ENCODE peak calls at places on chromosomes 6 and 20, in four cellular contexts. One of them, this sample, is unnamed. For H3K9me3, the result is how much of the 10 kb centered on the place peaks cover.

GRCh38 chr6:95321106-95321505 is 256.2 kb upstream of the MANEA start:
- DNase-seq in cardiac muscle cell: no peak
- DNase-seq in left lung: no peak
- DNase-seq in psoas muscle: no peak
- DNase-seq in this sample: no peak

GRCh38 chr6:9405369-9405768 is 970.0 kb upstream of the SLC35B3 start:
- DNase-seq in cardiac muscle cell: no peak
- DNase-seq in psoas muscle: no peak
- DNase-seq in left lung: no peak
- DNase-seq in this sample: no peak

GRCh38 chr6:24547243-24547642 is 52.5 kb downstream of the ALDH5A1 start:
- DNase-seq in cardiac muscle cell: peak
- DNase-seq in left lung: no peak
- DNase-seq in psoas muscle: no peak
- DNase-seq in this sample: no peak

GRCh38 chr6:150156460-150156859 is 13.6 kb downstream of the PPP1R14C start:
- DNase-seq in cardiac muscle cell: no peak
- DNase-seq in psoas muscle: no peak
- DNase-seq in left lung: no peak
- DNase-seq in this sample: no peak

GRCh38 chr6:98836025-98836961 is 1.9 kb downstream of the POU3F2 start:
- DNase-seq in psoas muscle: no peak
- DNase-seq in left lung: no peak
- DNase-seq in cardiac muscle cell: no peak
- DNase-seq in this sample: no peak

GRCh38 chr6:163387317-163387716 is 27.2 kb upstream of the QKI start:
- DNase-seq in cardiac muscle cell: peak
- DNase-seq in left lung: no peak
- DNase-seq in psoas muscle: no peak
- DNase-seq in this sample: no peak

GRCh38 chr6:75735491-75736186 is 13.4 kb upstream of the MYO6 start:
- DNase-seq in psoas muscle: no peak
- DNase-seq in left lung: no peak
- DNase-seq in cardiac muscle cell: peak
- DNase-seq in this sample: no peak

GRCh38 chr20:17017232-17017631 is 209.6 kb upstream of the PCSK2 start:
- DNase-seq in psoas muscle: no peak
- DNase-seq in left lung: no peak
- DNase-seq in cardiac muscle cell: no peak
- DNase-seq in this sample: no peak

GRCh38 chr20:25288291-25289181 is 40.7 kb downstream of the PYGB start:
- DNase-seq in cardiac muscle cell: no peak
- DNase-seq in psoas muscle: no peak
- DNase-seq in left lung: peak
- DNase-seq in this sample: peak

GRCh38 chr6:159608961-159609673 is 83.9 kb downstream of the SOD2 start:
- DNase-seq in cardiac muscle cell: peak
- DNase-seq in left lung: no peak
- DNase-seq in psoas muscle: no peak
- DNase-seq in this sample: no peak

GRCh38 chr20:37969949-37970855 is 63.1 kb downstream of the TTI1 start:
- DNase-seq in left lung: no peak
- DNase-seq in psoas muscle: no peak
- DNase-seq in cardiac muscle cell: no peak
- DNase-seq in this sample: peak

GRCh38 chr6:105363100-105363754 is 39.7 kb downstream of the PREP start:
- DNase-seq in psoas muscle: no peak
- DNase-seq in cardiac muscle cell: peak
- DNase-seq in left lung: no peak
- DNase-seq in this sample: no peak

GRCh38 chr20:37734228-37734980 is 40.6 kb downstream of the CTNNBL1 start:
- DNase-seq in cardiac muscle cell: peak
- DNase-seq in left lung: no peak
- DNase-seq in psoas muscle: no peak
- DNase-seq in this sample: no peak

GRCh38 chr6:152206072-152206818 is 398.8 kb downstream of the ESR1 start:
- DNase-seq in psoas muscle: peak
- DNase-seq in cardiac muscle cell: peak
- DNase-seq in left lung: no peak
- DNase-seq in this sample: no peak

GRCh38 chr20:63567382-63568169 is 6.5 kb downstream of the HELZ2 start:
- DNase-seq in left lung: peak
- DNase-seq in psoas muscle: peak
- DNase-seq in cardiac muscle cell: peak
- DNase-seq in this sample: peak

GRCh38 chr6:119566546-119567263 is 217.1 kb upstream of the MAN1A1 start:
- DNase-seq in psoas muscle: no peak
- DNase-seq in cardiac muscle cell: no peak
- DNase-seq in left lung: no peak
- DNase-seq in this sample: no peak

GRCh38 chr6:108850669-108851467 is 2.6 kb downstream of the ARMC2 start:
- DNase-seq in left lung: peak
- DNase-seq in cardiac muscle cell: peak
- DNase-seq in psoas muscle: peak
- DNase-seq in this sample: no peak

GRCh38 chr20:61251529-61252393 is at the start of gene CDH4:
- DNase-seq in left lung: no peak
- DNase-seq in psoas muscle: no peak
- DNase-seq in cardiac muscle cell: peak
- DNase-seq in this sample: peak

GRCh38 chr20:60787264-60787663 is 464.8 kb upstream of the CDH4 start:
- DNase-seq in psoas muscle: no peak
- DNase-seq in left lung: no peak
- DNase-seq in cardiac muscle cell: no peak
- DNase-seq in this sample: no peak

GRCh38 chr6:13226071-13226470 is 102.3 kb downstream of the TBC1D7 start:
- DNase-seq in cardiac muscle cell: no peak
- DNase-seq in left lung: no peak
- DNase-seq in psoas muscle: no peak
- DNase-seq in this sample: no peak

GRCh38 chr6:21947751-21948386 is 349.0 kb downstream of the PRL start:
- DNase-seq in cardiac muscle cell: no peak
- DNase-seq in left lung: no peak
- DNase-seq in psoas muscle: no peak
- DNase-seq in this sample: no peak

GRCh38 chr6:21750479-21751018 is 157.0 kb downstream of the SOX4 start:
- DNase-seq in cardiac muscle cell: no peak
- DNase-seq in psoas muscle: no peak
- DNase-seq in left lung: no peak
- DNase-seq in this sample: no peak

GRCh38 chr20:33624399-33624798 is 37.7 kb upstream of the C20orf144 start:
- DNase-seq in left lung: no peak
- DNase-seq in cardiac muscle cell: no peak
- DNase-seq in psoas muscle: no peak
- DNase-seq in this sample: no peak

GRCh38 chr20:4041748-4042411 is 26.5 kb upstream of the RNF24 start:
- DNase-seq in left lung: peak
- DNase-seq in psoas muscle: peak
- DNase-seq in cardiac muscle cell: peak
- DNase-seq in this sample: peak

GRCh38 chr6:14697427-14697826 is 548.4 kb upstream of the JARID2 start:
- DNase-seq in left lung: no peak
- DNase-seq in cardiac muscle cell: no peak
- DNase-seq in psoas muscle: no peak
- DNase-seq in this sample: no peak

GRCh38 chr20:10179574-10180298 is 38.9 kb upstream of the SNAP25 start:
- DNase-seq in left lung: no peak
- DNase-seq in psoas muscle: no peak
- DNase-seq in cardiac muscle cell: peak
- DNase-seq in this sample: no peak

GRCh38 chr6:167979436-167980090 is 17.9 kb upstream of the KIF25 start:
- DNase-seq in left lung: no peak
- DNase-seq in psoas muscle: no peak
- DNase-seq in cardiac muscle cell: no peak
- DNase-seq in this sample: no peak

GRCh38 chr20:38191654-38192053 is 26.6 kb upstream of the TGM2 start:
- DNase-seq in psoas muscle: no peak
- DNase-seq in cardiac muscle cell: no peak
- DNase-seq in left lung: no peak
- DNase-seq in this sample: peak

GRCh38 chr6:33878541-33878940 is 74.7 kb upstream of the MLN start:
- DNase-seq in cardiac muscle cell: no peak
- DNase-seq in psoas muscle: no peak
- DNase-seq in left lung: no peak
- DNase-seq in this sample: no peak

GRCh38 chr6:9186148-9186547 is 750.8 kb upstream of the SLC35B3 start:
- DNase-seq in left lung: no peak
- DNase-seq in psoas muscle: no peak
- DNase-seq in cardiac muscle cell: no peak
- DNase-seq in this sample: no peak

GRCh38 chr20:60011512-60012507 is 53.6 kb downstream of the CDH26 start:
- DNase-seq in cardiac muscle cell: no peak
- DNase-seq in left lung: no peak
- DNase-seq in psoas muscle: no peak
- DNase-seq in this sample: no peak

GRCh38 chr6:144411506-144412165 is 126.5 kb downstream of the UTRN start:
- DNase-seq in psoas muscle: no peak
- DNase-seq in left lung: no peak
- DNase-seq in cardiac muscle cell: no peak
- DNase-seq in this sample: no peak

GRCh38 chr6:127514396-127515227 is 4.5 kb downstream of the MTCL3 start:
- DNase-seq in left lung: peak
- DNase-seq in psoas muscle: peak
- DNase-seq in cardiac muscle cell: peak
- DNase-seq in this sample: peak

GRCh38 chr6:30391240-30391639 is 46.3 kb downstream of the RPP21 start:
- DNase-seq in cardiac muscle cell: no peak
- DNase-seq in psoas muscle: no peak
- DNase-seq in left lung: no peak
- DNase-seq in this sample: no peak

GRCh38 chr6:85677243-85677956 is 34.7 kb upstream of the SYNCRIP start:
- DNase-seq in psoas muscle: no peak
- DNase-seq in left lung: no peak
- DNase-seq in cardiac muscle cell: peak
- DNase-seq in this sample: no peak
- H3K9me3 ChIP-seq in psoas muscle: under half
- H3K9me3 ChIP-seq in left lung: under half
- H3K9me3 ChIP-seq in cardiac muscle cell: under half
- H3K9me3 ChIP-seq in this sample: under half

GRCh38 chr20:43430265-43430664 is 27.4 kb upstream of the SRSF6 start:
- DNase-seq in cardiac muscle cell: no peak
- DNase-seq in left lung: no peak
- DNase-seq in psoas muscle: no peak
- DNase-seq in this sample: no peak

GRCh38 chr20:43434565-43434964 is 23.1 kb upstream of the SRSF6 start:
- DNase-seq in left lung: no peak
- DNase-seq in cardiac muscle cell: no peak
- DNase-seq in psoas muscle: no peak
- DNase-seq in this sample: peak

GRCh38 chr20:43433250-43433854 is 24.3 kb upstream of the SRSF6 start:
- DNase-seq in left lung: no peak
- DNase-seq in psoas muscle: no peak
- DNase-seq in cardiac muscle cell: no peak
- DNase-seq in this sample: no peak

GRCh38 chr20:43431120-43431519 is 26.6 kb upstream of the SRSF6 start:
- DNase-seq in left lung: no peak
- DNase-seq in psoas muscle: no peak
- DNase-seq in cardiac muscle cell: peak
- DNase-seq in this sample: no peak

GRCh38 chr20:43432498-43432897 is 25.2 kb upstream of the SRSF6 start:
- DNase-seq in left lung: no peak
- DNase-seq in psoas muscle: no peak
- DNase-seq in cardiac muscle cell: no peak
- DNase-seq in this sample: no peak
- TF ChIP-seq CTCF in left lung: no peak
- TF ChIP-seq CTCF in psoas muscle: no peak
- TF ChIP-seq CTCF in cardiac muscle cell: no peak
- TF ChIP-seq CTCF in this sample: peak

GRCh38 chr20:51562334-51563140 is 20.0 kb upstream of the NFATC2 start:
- DNase-seq in left lung: peak
- DNase-seq in cardiac muscle cell: peak
- DNase-seq in psoas muscle: peak
- DNase-seq in this sample: no peak

GRCh38 chr20:51560042-51560441 is 17.5 kb upstream of the NFATC2 start:
- DNase-seq in psoas muscle: no peak
- DNase-seq in cardiac muscle cell: no peak
- DNase-seq in left lung: no peak
- DNase-seq in this sample: no peak

GRCh38 chr20:51562027-51562333 is 19.5 kb upstream of the NFATC2 start:
- DNase-seq in left lung: no peak
- DNase-seq in cardiac muscle cell: peak
- DNase-seq in psoas muscle: no peak
- DNase-seq in this sample: no peak

GRCh38 chr20:51563141-51563596 is 20.6 kb upstream of the NFATC2 start:
- DNase-seq in left lung: no peak
- DNase-seq in cardiac muscle cell: no peak
- DNase-seq in psoas muscle: no peak
- DNase-seq in this sample: no peak

DNA sequence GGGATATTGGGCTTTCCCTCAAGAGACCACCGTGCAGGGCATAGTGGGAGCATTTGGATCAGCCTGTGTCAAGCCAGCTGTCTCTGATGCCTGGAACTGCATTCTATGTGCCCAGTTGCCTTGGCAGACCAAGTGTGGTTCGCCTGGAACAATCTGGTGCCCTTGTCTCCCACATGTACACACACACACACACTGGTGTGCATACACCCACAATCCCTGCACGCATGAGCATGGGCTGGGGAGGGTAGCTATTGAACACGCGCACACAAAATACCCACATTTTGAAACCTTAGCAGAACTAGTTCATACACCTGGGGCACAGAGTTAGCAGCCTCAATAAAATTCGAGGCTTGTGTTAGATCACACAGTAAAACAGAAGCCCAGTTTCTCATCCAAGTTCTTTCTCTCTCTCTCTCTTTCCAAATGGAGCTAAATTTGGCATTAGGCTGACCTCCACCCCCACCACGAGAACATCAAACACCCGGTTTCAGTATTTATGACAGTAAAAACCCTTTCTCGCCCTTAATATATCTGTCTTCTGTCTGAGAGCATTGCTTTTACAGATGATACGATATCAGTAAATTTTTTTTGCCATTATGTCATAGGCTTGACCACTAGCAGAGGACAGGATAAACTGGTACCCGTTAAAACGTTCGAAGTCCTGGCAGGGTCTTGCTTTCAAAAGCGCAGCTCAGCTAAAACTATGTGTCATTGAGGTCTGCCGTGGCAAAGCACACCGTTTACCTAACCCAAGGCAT is 18.2 kb upstream of the NFATC2 start:
- DNase-seq in psoas muscle: no peak
- DNase-seq in cardiac muscle cell: peak
- DNase-seq in left lung: no peak
- DNase-seq in this sample: no peak
- H3K27ac ChIP-seq in psoas muscle: no peak
- H3K27ac ChIP-seq in cardiac muscle cell: no peak
- H3K27ac ChIP-seq in left lung: no peak
- H3K27ac ChIP-seq in this sample: no peak

DNA sequence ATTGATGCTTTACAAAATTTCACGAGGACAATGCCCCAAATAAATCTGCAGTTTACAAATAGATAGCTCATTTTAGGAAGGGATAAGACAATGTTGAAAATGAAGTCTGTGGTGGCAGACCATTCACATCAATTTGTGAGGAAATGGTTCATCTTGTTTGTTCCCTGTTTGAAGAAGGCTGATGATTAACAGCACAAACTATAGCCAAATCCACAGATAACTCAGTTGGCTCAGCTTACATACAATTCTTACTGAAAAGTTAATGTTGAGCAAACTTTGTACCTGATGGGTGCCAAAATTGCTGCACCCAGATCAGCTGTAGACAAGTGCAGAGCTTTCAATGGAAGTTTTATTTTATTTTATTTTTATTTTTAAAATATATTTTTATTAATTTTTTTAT is 763.9 kb downstream of the DOK5 start:
- DNase-seq in left lung: no peak
- DNase-seq in psoas muscle: no peak
- DNase-seq in cardiac muscle cell: no peak
- DNase-seq in this sample: no peak
- H3K9me3 ChIP-seq in left lung: under half
- H3K9me3 ChIP-seq in psoas muscle: under half
- H3K9me3 ChIP-seq in cardiac muscle cell: under half
- H3K9me3 ChIP-seq in this sample: under half